ENCODE peak calls at places on chromosomes 6 and 20, in nine cellular contexts. F, Q, T, Z, J, V, E, L and Y are unnamed samples.

GRCh38 chr20:61896058-61896961 is 169.4 kb downstream of the TAF4 start:
- DNase-seq in F (peak), L (no peak), J (peak), Q (peak), E (peak), Z (peak), T (no peak), V (peak), Y (peak)

GRCh38 chr20:58890073-58890453 is 37.5 kb downstream of the GNAS start:
- DNase-seq in V (no peak), F (no peak), Z (no peak), J (no peak), Q (no peak), T (no peak), E (no peak), L (no peak), Y (no peak)

GRCh38 chr6:112241820-112242443 is 12.4 kb downstream of the LAMA4 start:
- DNase-seq in F (no peak), Z (no peak), E (no peak), J (no peak), Q (no peak), V (no peak), L (no peak), T (no peak), Y (no peak)

GRCh38 chr6:3228791-3229565 is 1.5 kb upstream of the TUBB2B start:
- DNase-seq in T (no peak), V (no peak), Q (peak), J (no peak), F (no peak), E (peak), L (peak), Z (no peak), Y (peak)

GRCh38 chr20:60138263-60139127 is 180.3 kb downstream of the CDH26 start:
- DNase-seq in T (no peak), J (no peak), L (no peak), Q (peak), F (no peak), V (peak), E (no peak), Z (no peak), Y (no peak)

GRCh38 chr6:33984466-33985332 is 161.2 kb downstream of the GRM4 start:
- DNase-seq in V (no peak), F (no peak), T (no peak), E (no peak), L (no peak), Q (no peak), Z (no peak), J (no peak), Y (no peak)

GRCh38 chr6:138576303-138576702 is 77.0 kb upstream of the NHSL1 start:
- DNase-seq in Z (no peak), Q (no peak), T (no peak), J (no peak), E (no peak), F (no peak), V (no peak), L (no peak), Y (no peak)

GRCh38 chr20:44714701-44715494 is at the start of gene CCN5:
- DNase-seq in T (no peak), L (no peak), Z (no peak), J (peak), Q (peak), F (peak), V (peak), E (no peak), Y (no peak)

GRCh38 chr6:74946961-74947360 is 258.9 kb downstream of the COL12A1 start:
- DNase-seq in T (no peak), Q (no peak), V (peak), L (no peak), E (no peak), Z (no peak), F (no peak), J (peak), Y (no peak)

GRCh38 chr6:170187669-170188566 is 103.0 kb downstream of the DLL1 start:
- DNase-seq in Q (no peak), E (no peak), V (no peak), F (no peak), Z (no peak), T (no peak), J (no peak), L (no peak), Y (no peak)

GRCh38 chr20:62929051-62929538 is 2.8 kb upstream of the DIDO1 start:
- DNase-seq in E (peak), V (peak), T (peak), L (peak), Z (peak), Q (peak), J (peak), F (peak), Y (no peak)

GRCh38 chr20:7971536-7972285 is 31.5 kb upstream of the HAO1 start:
- DNase-seq in F (no peak), V (peak), L (no peak), T (no peak), E (no peak), Z (no peak), J (no peak), Q (no peak), Y (no peak)

GRCh38 chr20:32970973-32971300 is 33.3 kb downstream of the SUN5 start:
- DNase-seq in L (no peak), Q (no peak), J (no peak), Z (no peak), F (no peak), T (no peak), E (no peak), V (no peak), Y (no peak)

GRCh38 chr20:16280219-16280618 is 293.0 kb downstream of the KIF16B start:
- DNase-seq in E (no peak), V (no peak), T (no peak), L (no peak), Q (no peak), Z (no peak), J (no peak), F (no peak), Y (no peak)

GRCh38 chr20:16283978-16284377 is 289.3 kb downstream of the KIF16B start:
- DNase-seq in J (no peak), L (no peak), E (peak), T (no peak), Z (no peak), Q (no peak), F (no peak), V (no peak), Y (no peak)

GRCh38 chr6:49918787-49919186 is 45.2 kb downstream of the DEFB114 start:
- DNase-seq in Q (no peak), E (peak), F (peak), T (no peak), V (no peak), J (no peak), L (no peak), Z (no peak), Y (peak)

GRCh38 chr20:49303211-49303610 is 25.4 kb upstream of the ZNFX1 start:
- DNase-seq in Q (no peak), Z (no peak), E (no peak), V (peak), T (no peak), L (no peak), J (no peak), F (no peak), Y (no peak)

GRCh38 chr6:55293116-55293515 is 34.2 kb upstream of the GFRAL start:
- DNase-seq in Q (no peak), T (no peak), V (peak), L (no peak), F (peak), J (peak), Z (no peak), E (peak), Y (no peak)

GRCh38 chr20:13105864-13106457 is 97.2 kb downstream of the SPTLC3 start:
- DNase-seq in Z (no peak), T (no peak), F (no peak), L (no peak), E (peak), V (peak), Q (no peak), J (peak), Y (no peak)